ENCODE peak calls at places on chromosomes 1 and 21, in five cellular contexts. U is SW480, Y is EL, K is choroid plexus epithelial cell, G is HEK293T. L is an unnamed sample.

GRCh38 chr1:10962483-10962882 is 50.0 kb upstream of the TARDBP start:
- DNase-seq in U (no peak), K (peak; percentile 71), Y (no peak), G (no peak), L (no peak)

GRCh38 chr1:92495392-92496066 is 8.8 kb upstream of the GFI1 start:
- DNase-seq in Y (no peak), U (no peak), G (no peak), K (no peak), L (no peak)

GRCh38 chr1:74629283-74629682 is 44.3 kb downstream of the ERICH3 start:
- DNase-seq in Y (no peak), U (no peak), K (no peak), G (no peak), L (peak; percentile 24)

GRCh38 chr1:207021876-207022596 is 10.5 kb downstream of the C1orf116 start:
- DNase-seq in Y (no peak), K (no peak), G (no peak), U (no peak), L (no peak)

GRCh38 chr1:156387899-156388813 is 19.1 kb downstream of the RHBG start:
- DNase-seq in Y (no peak), U (no peak), K (no peak), G (no peak), L (no peak)

GRCh38 chr1:8096105-8097011 is 70.2 kb upstream of the ERRFI1 start:
- DNase-seq in U (peak; percentile 73), G (no peak), K (peak; percentile 90), Y (peak; percentile 91), L (no peak)

GRCh38 chr21:43983860-43984420 is 28.2 kb upstream of the TRAPPC10 start:
- DNase-seq in Y (no peak), U (no peak), K (no peak), G (no peak), L (no peak)

GRCh38 chr1:22234631-22235030 is 91.7 kb upstream of the WNT4 start:
- DNase-seq in G (no peak), K (no peak), U (no peak), Y (no peak), L (no peak)

GRCh38 chr1:166040635-166041034 is 126.2 kb downstream of the FAM78B start:
- DNase-seq in Y (no peak), K (no peak), G (no peak), U (no peak), L (no peak)

GRCh38 chr1:160137216-160137862 is 14.1 kb upstream of the ATP1A4 start:
- DNase-seq in Y (no peak), K (no peak), G (no peak), U (no peak), L (no peak)

GRCh38 chr1:168454211-168454815 is 89.5 kb downstream of the XCL2 start:
- DNase-seq in U (no peak), Y (peak; percentile 87), G (no peak), K (no peak), L (no peak)

GRCh38 chr1:53346814-53347176 is 18.9 kb upstream of the LRP8 start:
- DNase-seq in K (no peak), U (no peak), Y (no peak), G (no peak), L (no peak)

GRCh38 chr1:51636191-51636590 is 19.3 kb downstream of the OSBPL9 start:
- DNase-seq in G (no peak), K (no peak), U (no peak), Y (no peak), L (no peak)

GRCh38 chr1:160363010-160363409 is 3.9 kb upstream of the NHLH1 start:
- DNase-seq in U (no peak), Y (no peak), G (no peak), K (no peak), L (no peak)

GRCh38 chr1:14815175-14815882 is 216.8 kb downstream of the KAZN start:
- DNase-seq in K (peak; percentile 42), Y (no peak), G (no peak), U (no peak), L (no peak)

GRCh38 chr1:66271216-66271903 is 262.6 kb upstream of the SGIP1 start:
- DNase-seq in G (peak; percentile 80), K (peak; percentile 99), U (peak; percentile 55), Y (peak; percentile 98), L (peak; percentile 54)

GRCh38 chr1:41878911-41879310 is 39.8 kb downstream of the HIVEP3 start:
- DNase-seq in Y (no peak), U (no peak), K (no peak), G (no peak), L (no peak)

GRCh38 chr1:160454371-160455152 is 54.2 kb downstream of the VANGL2 start:
- DNase-seq in U (no peak), G (no peak), Y (no peak), K (no peak), L (no peak)